ENCODE peak calls at places on chromosomes 4 and X, in nine cellular contexts. One of them, this sample, is unnamed.
A peak's percentile ranks its signal among the peaks of the same experiment; 100 is the strongest.

GRCh38 chrX:64342811-64343210 is 52.4 kb downstream of the MTMR8 start:
- DNase-seq in RWPE1: no peak
- DNase-seq in SK-N-SH: no peak
- DNase-seq in neuronal stem cell: no peak
- DNase-seq in psoas muscle: no peak
- DNase-seq in foreskin keratinocyte: no peak
- DNase-seq in tibial artery: no peak
- DNase-seq in colonic mucosa: no peak
- DNase-seq in aorta: no peak
- DNase-seq in this sample: no peak

GRCh38 chrX:41491267-41492004 is 44.3 kb downstream of the NYX start:
- DNase-seq in foreskin keratinocyte: peak; percentile 88
- DNase-seq in tibial artery: no peak
- DNase-seq in neuronal stem cell: peak; percentile 56
- DNase-seq in psoas muscle: no peak
- DNase-seq in RWPE1: peak; percentile 55
- DNase-seq in colonic mucosa: no peak
- DNase-seq in aorta: no peak
- DNase-seq in SK-N-SH: no peak
- DNase-seq in this sample: peak; percentile 70

GRCh38 chr4:37219251-37219650 is 25.3 kb upstream of the NWD2 start:
- DNase-seq in colonic mucosa: no peak
- DNase-seq in tibial artery: no peak
- DNase-seq in foreskin keratinocyte: no peak
- DNase-seq in neuronal stem cell: no peak
- DNase-seq in psoas muscle: no peak
- DNase-seq in aorta: no peak
- DNase-seq in RWPE1: no peak
- DNase-seq in SK-N-SH: no peak
- DNase-seq in this sample: no peak

GRCh38 chrX:39602226-39602625 is 495.5 kb downstream of the BCOR start:
- DNase-seq in tibial artery: no peak
- DNase-seq in foreskin keratinocyte: no peak
- DNase-seq in neuronal stem cell: no peak
- DNase-seq in psoas muscle: no peak
- DNase-seq in colonic mucosa: no peak
- DNase-seq in RWPE1: no peak
- DNase-seq in SK-N-SH: no peak
- DNase-seq in aorta: no peak
- DNase-seq in this sample: no peak

GRCh38 chr4:81452452-81453011 is 19.2 kb downstream of the RASGEF1B start:
- DNase-seq in RWPE1: peak; percentile 26
- DNase-seq in foreskin keratinocyte: peak; percentile 77
- DNase-seq in neuronal stem cell: no peak
- DNase-seq in tibial artery: no peak
- DNase-seq in psoas muscle: no peak
- DNase-seq in SK-N-SH: no peak
- DNase-seq in colonic mucosa: no peak
- DNase-seq in aorta: no peak
- DNase-seq in this sample: no peak

GRCh38 chr4:166435449-166435848 is 562.4 kb downstream of the TLL1 start:
- DNase-seq in foreskin keratinocyte: peak; percentile 97
- DNase-seq in neuronal stem cell: no peak
- DNase-seq in tibial artery: no peak
- DNase-seq in RWPE1: peak; percentile 37
- DNase-seq in SK-N-SH: no peak
- DNase-seq in aorta: no peak
- DNase-seq in colonic mucosa: no peak
- DNase-seq in psoas muscle: no peak
- DNase-seq in this sample: peak; percentile 31

GRCh38 chr4:26410385-26411293 is 79.6 kb downstream of the CCKAR start:
- DNase-seq in psoas muscle: no peak
- DNase-seq in neuronal stem cell: peak; percentile 21
- DNase-seq in RWPE1: peak; percentile 36
- DNase-seq in foreskin keratinocyte: peak; percentile 37
- DNase-seq in SK-N-SH: peak; percentile 40
- DNase-seq in colonic mucosa: peak; percentile 49
- DNase-seq in tibial artery: no peak
- DNase-seq in aorta: no peak
- DNase-seq in this sample: no peak

GRCh38 chrX:65637335-65637734 is 30.1 kb upstream of the MSN start:
- DNase-seq in tibial artery: no peak
- DNase-seq in colonic mucosa: no peak
- DNase-seq in foreskin keratinocyte: no peak
- DNase-seq in aorta: no peak
- DNase-seq in SK-N-SH: no peak
- DNase-seq in neuronal stem cell: no peak
- DNase-seq in psoas muscle: no peak
- DNase-seq in RWPE1: no peak
- DNase-seq in this sample: no peak

GRCh38 chrX:118156254-118156952 is 39.8 kb upstream of the KLHL13 start:
- DNase-seq in SK-N-SH: no peak
- DNase-seq in colonic mucosa: peak; percentile 29
- DNase-seq in RWPE1: no peak
- DNase-seq in tibial artery: no peak
- DNase-seq in psoas muscle: no peak
- DNase-seq in foreskin keratinocyte: no peak
- DNase-seq in neuronal stem cell: no peak
- DNase-seq in aorta: no peak
- DNase-seq in this sample: no peak

GRCh38 chr4:121534187-121534586 is 153.4 kb upstream of the QRFPR start:
- DNase-seq in neuronal stem cell: no peak
- DNase-seq in foreskin keratinocyte: no peak
- DNase-seq in RWPE1: no peak
- DNase-seq in colonic mucosa: no peak
- DNase-seq in tibial artery: no peak
- DNase-seq in aorta: no peak
- DNase-seq in psoas muscle: no peak
- DNase-seq in SK-N-SH: no peak
- DNase-seq in this sample: no peak

GRCh38 chr4:184019084-184019483 is 114.0 kb downstream of the STOX2 start:
- DNase-seq in foreskin keratinocyte: peak; percentile 90
- DNase-seq in neuronal stem cell: no peak
- DNase-seq in psoas muscle: no peak
- DNase-seq in aorta: no peak
- DNase-seq in SK-N-SH: no peak
- DNase-seq in colonic mucosa: no peak
- DNase-seq in tibial artery: no peak
- DNase-seq in RWPE1: peak; percentile 63
- DNase-seq in this sample: no peak

GRCh38 chr4:2962099-2962455 is 1.1 kb downstream of the NOP14 start:
- DNase-seq in psoas muscle: no peak
- DNase-seq in tibial artery: no peak
- DNase-seq in aorta: no peak
- DNase-seq in colonic mucosa: peak; percentile 24
- DNase-seq in SK-N-SH: peak; percentile 34
- DNase-seq in RWPE1: no peak
- DNase-seq in neuronal stem cell: peak; percentile 14
- DNase-seq in foreskin keratinocyte: no peak
- DNase-seq in this sample: no peak

GRCh38 chrX:33273521-33273920 is 62.2 kb upstream of the DMD start:
- DNase-seq in RWPE1: no peak
- DNase-seq in colonic mucosa: no peak
- DNase-seq in SK-N-SH: no peak
- DNase-seq in psoas muscle: no peak
- DNase-seq in tibial artery: no peak
- DNase-seq in aorta: no peak
- DNase-seq in foreskin keratinocyte: peak; percentile 32
- DNase-seq in neuronal stem cell: no peak
- DNase-seq in this sample: no peak

GRCh38 chr4:187618701-187619278 is 376.8 kb upstream of the ZFP42 start:
- DNase-seq in psoas muscle: no peak
- DNase-seq in foreskin keratinocyte: no peak
- DNase-seq in SK-N-SH: no peak
- DNase-seq in RWPE1: peak; percentile 5
- DNase-seq in aorta: no peak
- DNase-seq in neuronal stem cell: no peak
- DNase-seq in tibial artery: no peak
- DNase-seq in colonic mucosa: no peak
- DNase-seq in this sample: no peak

GRCh38 chrX:56784666-56785065 is 55.6 kb downstream of the NBDY start:
- DNase-seq in colonic mucosa: no peak
- DNase-seq in psoas muscle: no peak
- DNase-seq in foreskin keratinocyte: no peak
- DNase-seq in tibial artery: no peak
- DNase-seq in RWPE1: no peak
- DNase-seq in aorta: peak; percentile 6
- DNase-seq in neuronal stem cell: no peak
- DNase-seq in SK-N-SH: no peak
- DNase-seq in this sample: no peak

GRCh38 chrX:11757397-11757728 is 674 bp upstream of the MSL3 start:
- DNase-seq in SK-N-SH: no peak
- DNase-seq in aorta: no peak
- DNase-seq in neuronal stem cell: no peak
- DNase-seq in colonic mucosa: no peak
- DNase-seq in RWPE1: no peak
- DNase-seq in psoas muscle: no peak
- DNase-seq in tibial artery: no peak
- DNase-seq in foreskin keratinocyte: no peak
- DNase-seq in this sample: no peak
- H3K27ac ChIP-seq in SK-N-SH: peak overlapping the region; percentile 58
- H3K27ac ChIP-seq in aorta: peak overlapping the region; percentile 79
- H3K27ac ChIP-seq in neuronal stem cell: no peak overlapping the region
- H3K27ac ChIP-seq in colonic mucosa: peak overlapping the region; percentile 57
- H3K27ac ChIP-seq in RWPE1: peak overlapping the region; percentile 86
- H3K27ac ChIP-seq in psoas muscle: peak overlapping the region; percentile 92
- H3K27ac ChIP-seq in tibial artery: peak overlapping the region; percentile 92
- H3K27ac ChIP-seq in foreskin keratinocyte: no peak overlapping the region
- H3K27ac ChIP-seq in this sample: peak overlapping the region; percentile 72

DNA sequence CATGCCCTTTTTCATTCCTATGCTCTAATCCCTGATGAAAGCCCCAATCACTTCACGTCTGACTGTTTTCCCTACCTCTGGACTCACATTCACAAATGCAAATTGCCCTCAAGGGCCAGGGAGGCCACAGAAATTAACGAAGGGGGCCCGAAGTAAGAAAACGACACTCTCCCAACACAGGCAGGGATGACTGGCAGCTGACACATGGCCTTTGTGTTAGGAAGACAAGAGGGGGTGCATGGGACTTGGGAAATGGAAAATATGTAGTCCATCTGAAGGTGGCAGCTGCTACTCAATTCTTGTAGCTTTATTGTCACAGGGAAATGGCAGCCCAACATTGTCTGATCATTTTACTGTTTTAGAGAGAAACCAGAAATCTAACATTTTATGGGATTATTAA is 12.3 kb upstream of the SPARCL1 start:
- DNase-seq in RWPE1: no peak
- DNase-seq in colonic mucosa: no peak
- DNase-seq in psoas muscle: no peak
- DNase-seq in aorta: no peak
- DNase-seq in foreskin keratinocyte: no peak
- DNase-seq in tibial artery: no peak
- DNase-seq in SK-N-SH: no peak
- DNase-seq in neuronal stem cell: no peak
- DNase-seq in this sample: no peak
- H3K27ac ChIP-seq in RWPE1: no peak overlapping the region
- H3K27ac ChIP-seq in colonic mucosa: no peak overlapping the region
- H3K27ac ChIP-seq in psoas muscle: no peak overlapping the region
- H3K27ac ChIP-seq in aorta: peak overlapping the region; percentile 96
- H3K27ac ChIP-seq in foreskin keratinocyte: no peak overlapping the region
- H3K27ac ChIP-seq in tibial artery: peak overlapping the region; percentile 67
- H3K27ac ChIP-seq in SK-N-SH: no peak overlapping the region
- H3K27ac ChIP-seq in neuronal stem cell: no peak overlapping the region
- H3K27ac ChIP-seq in this sample: no peak overlapping the region

DNA sequence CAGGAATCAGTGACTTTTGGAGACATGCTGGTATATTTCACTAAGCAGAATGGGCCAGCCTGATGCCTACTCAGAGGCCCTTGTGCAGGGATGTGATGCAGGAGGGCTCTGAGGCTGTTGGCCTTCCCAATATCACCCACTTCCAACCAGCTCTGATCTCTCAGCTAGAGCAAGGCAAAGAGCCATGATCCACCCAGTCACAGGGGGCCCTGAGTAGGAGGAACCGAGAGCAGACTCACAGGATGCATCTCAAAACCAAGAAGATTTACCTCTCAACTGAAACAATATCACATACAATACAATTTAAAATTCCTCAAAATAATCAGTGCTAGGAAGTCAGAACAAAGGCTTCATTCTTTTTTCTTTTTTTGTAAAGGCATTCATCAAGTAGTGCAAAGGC is 13.7 kb downstream of the FRYL start:
- DNase-seq in neuronal stem cell: no peak
- DNase-seq in RWPE1: no peak
- DNase-seq in colonic mucosa: no peak
- DNase-seq in SK-N-SH: no peak
- DNase-seq in aorta: no peak
- DNase-seq in psoas muscle: no peak
- DNase-seq in tibial artery: no peak
- DNase-seq in foreskin keratinocyte: no peak
- DNase-seq in this sample: no peak
- H3K27ac ChIP-seq in neuronal stem cell: no peak overlapping the region
- H3K27ac ChIP-seq in RWPE1: no peak overlapping the region
- H3K27ac ChIP-seq in colonic mucosa: no peak overlapping the region
- H3K27ac ChIP-seq in SK-N-SH: no peak overlapping the region
- H3K27ac ChIP-seq in aorta: no peak overlapping the region
- H3K27ac ChIP-seq in psoas muscle: no peak overlapping the region
- H3K27ac ChIP-seq in tibial artery: no peak overlapping the region
- H3K27ac ChIP-seq in foreskin keratinocyte: no peak overlapping the region
- H3K27ac ChIP-seq in this sample: no peak overlapping the region

DNA sequence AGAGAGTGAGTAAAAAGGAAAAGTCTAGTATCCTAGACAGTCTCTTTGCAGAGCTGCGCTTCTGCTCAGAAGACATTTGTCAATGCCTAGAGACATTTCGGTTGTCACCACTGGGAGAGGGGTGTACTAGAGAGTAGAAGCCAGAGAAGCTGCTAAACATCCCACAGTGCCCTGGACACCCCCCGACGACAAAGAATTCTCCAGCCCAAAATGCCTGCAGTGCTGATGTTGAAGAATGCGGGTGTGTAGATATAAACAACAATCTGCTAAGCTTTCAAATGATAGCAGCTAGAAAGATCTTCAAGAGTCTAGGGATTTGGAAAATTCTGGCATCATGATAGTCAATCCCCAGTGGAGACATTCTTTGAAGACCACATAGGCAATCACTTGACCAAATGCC is 90.1 kb downstream of the PALLD start:
- DNase-seq in SK-N-SH: no peak
- DNase-seq in psoas muscle: no peak
- DNase-seq in colonic mucosa: no peak
- DNase-seq in tibial artery: no peak
- DNase-seq in neuronal stem cell: no peak
- DNase-seq in RWPE1: no peak
- DNase-seq in foreskin keratinocyte: no peak
- DNase-seq in aorta: no peak
- DNase-seq in this sample: peak; percentile 57
- H3K27ac ChIP-seq in SK-N-SH: no peak overlapping the region
- H3K27ac ChIP-seq in psoas muscle: no peak overlapping the region
- H3K27ac ChIP-seq in colonic mucosa: no peak overlapping the region
- H3K27ac ChIP-seq in tibial artery: peak overlapping the region; percentile 63
- H3K27ac ChIP-seq in neuronal stem cell: no peak overlapping the region
- H3K27ac ChIP-seq in RWPE1: peak overlapping the region; percentile 90
- H3K27ac ChIP-seq in foreskin keratinocyte: peak overlapping the region; percentile 99
- H3K27ac ChIP-seq in aorta: peak overlapping the region; percentile 17
- H3K27ac ChIP-seq in this sample: peak overlapping the region; percentile 67